ENCODE peak calls at places on chromosomes 12 and 14, in eight cellular contexts. P is heart left ventricle, V is GM23338, M is lower leg skin, U is pancreas, Y is fibroblast of villous mesenchyme, A is GM12865, E is kidney. O is an unnamed sample.
A peak's percentile ranks its signal among the peaks of the same experiment; 100 is the strongest.

GRCh38 chr12:107670999-107671643 is 14.5 kb upstream of the PWP1 start:
- DNase-seq in P (no peak), V (peak; percentile 86), M (no peak), U (no peak), Y (peak; percentile 28), A (peak; percentile 65), E (no peak), O (peak; percentile 38)

GRCh38 chr12:105507311-105508035 is 177.0 kb downstream of the C12orf75 start:
- DNase-seq in P (no peak), V (no peak), M (no peak), U (no peak), Y (peak; percentile 37), A (no peak), E (no peak), O (no peak)

GRCh38 chr14:22887260-22887989 is 4.4 kb downstream of the REM2 start:
- DNase-seq in P (no peak), V (peak; percentile 95), M (no peak), U (peak; percentile 77), Y (peak; percentile 86), A (peak; percentile 96), E (no peak), O (peak; percentile 79)

GRCh38 chr14:95460647-95461478 is 55.6 kb downstream of the SYNE3 start:
- DNase-seq in P (no peak), V (peak; percentile 24), M (peak; percentile 90), U (no peak), Y (peak; percentile 75), A (no peak), E (peak; percentile 76), O (no peak)

GRCh38 chr12:9509464-9510166 is 98.1 kb downstream of the KLRB1 start:
- DNase-seq in P (no peak), V (no peak), M (no peak), U (no peak), Y (no peak), A (no peak), E (no peak), O (no peak)

GRCh38 chr12:48106574-48107251 is 834 bp upstream of the SENP1 start:
- DNase-seq in P (no peak), V (no peak), M (no peak), U (no peak), Y (no peak), A (peak; percentile 36), E (no peak), O (no peak)

GRCh38 chr14:77043177-77043983 is 14.9 kb upstream of the IRF2BPL start:
- DNase-seq in P (peak; percentile 67), V (no peak), M (no peak), U (peak; percentile 49), Y (peak; percentile 97), A (peak; percentile 64), E (peak; percentile 78), O (peak; percentile 71)

GRCh38 chr12:78494911-78495310 is 369.7 kb upstream of the SYT1 start:
- DNase-seq in P (no peak), V (no peak), M (no peak), U (no peak), Y (peak; percentile 49), A (no peak), E (no peak), O (no peak)

GRCh38 chr12:3587402-3588013 is 96.5 kb downstream of the PRMT8 start:
- DNase-seq in P (no peak), V (no peak), M (no peak), U (no peak), Y (no peak), A (no peak), E (no peak), O (no peak)

GRCh38 chr12:116295327-116296263 is 18.1 kb upstream of the MED13L start:
- DNase-seq in P (no peak), V (no peak), M (no peak), U (no peak), Y (no peak), A (no peak), E (no peak), O (no peak)

GRCh38 chr12:80271770-80272169 is 172.3 kb upstream of the PTPRQ start:
- DNase-seq in P (no peak), V (no peak), M (no peak), U (no peak), Y (no peak), A (no peak), E (no peak), O (no peak)

GRCh38 chr12:27652174-27652763 is 44.0 kb upstream of the REP15 start:
- DNase-seq in P (no peak), V (peak; percentile 95), M (no peak), U (peak; percentile 32), Y (peak; percentile 85), A (peak; percentile 68), E (no peak), O (peak; percentile 38)

GRCh38 chr12:49023812-49024211 is 5.2 kb upstream of the PRKAG1 start:
- DNase-seq in P (no peak), V (no peak), M (no peak), U (no peak), Y (no peak), A (no peak), E (no peak), O (no peak)

GRCh38 chr14:31326111-31326510 is 94.2 kb downstream of the HEATR5A start:
- DNase-seq in P (no peak), V (no peak), M (no peak), U (no peak), Y (peak; percentile 13), A (peak; percentile 31), E (no peak), O (no peak)

GRCh38 chr14:41663478-41663845 is 56.8 kb downstream of the LRFN5 start:
- DNase-seq in P (no peak), V (no peak), M (no peak), U (no peak), Y (no peak), A (no peak), E (no peak), O (no peak)
- H3K4me3 ChIP-seq in P (no peak overlapping the region), V (no peak overlapping the region), M (no peak overlapping the region), U (no peak overlapping the region), Y (no peak overlapping the region), A (no peak overlapping the region), E (no peak overlapping the region), O (no peak overlapping the region)

DNA sequence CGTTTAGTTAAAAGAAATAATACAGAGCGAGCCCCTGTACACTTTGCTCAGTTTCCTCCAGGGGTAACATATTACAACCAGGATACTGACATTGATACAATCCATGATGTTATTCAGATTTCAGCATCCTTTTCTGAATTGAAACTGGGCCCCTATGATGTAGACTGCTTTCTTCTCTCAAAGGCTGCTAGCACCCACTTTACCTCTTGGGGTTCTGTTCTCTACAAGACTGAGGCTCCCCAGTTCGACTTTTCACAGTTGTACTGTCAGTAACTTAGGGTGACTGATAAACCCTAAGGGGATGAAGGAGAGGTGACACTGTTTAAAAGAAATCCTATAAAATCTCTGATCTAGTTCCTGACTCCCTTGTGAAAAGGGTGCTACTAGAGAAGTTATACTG is 861 bp downstream of the VPS33A start:
- DNase-seq in P (no peak), V (no peak), M (no peak), U (no peak), Y (no peak), A (peak; percentile 22), E (no peak), O (no peak)
- TF ChIP-seq CTCF in P (no peak), V (no peak), M (no peak), U (no peak), Y (no peak), A (no peak), E (no peak), O (no peak)

GRCh38 chr12:112133418-112133817 is 8.1 kb downstream of the TRAFD1 start:
- DNase-seq in P (no peak), V (no peak), M (peak; percentile 56), U (no peak), Y (no peak), A (no peak), E (no peak), O (no peak)
- H3K4me3 ChIP-seq in P (no peak overlapping the region), V (no peak overlapping the region), M (no peak overlapping the region), U (no peak overlapping the region), Y (no peak overlapping the region), A (no peak overlapping the region), E (no peak overlapping the region), O (no peak overlapping the region)

GRCh38 chr14:21395450-21395849 is 11.6 kb upstream of the SUPT16H start:
- DNase-seq in P (no peak), V (no peak), M (no peak), U (no peak), Y (no peak), A (no peak), E (no peak), O (no peak)
- TF ChIP-seq CTCF in P (no peak), V (no peak), M (no peak), U (no peak), Y (no peak), A (no peak), E (no peak), O (no peak)

DNA sequence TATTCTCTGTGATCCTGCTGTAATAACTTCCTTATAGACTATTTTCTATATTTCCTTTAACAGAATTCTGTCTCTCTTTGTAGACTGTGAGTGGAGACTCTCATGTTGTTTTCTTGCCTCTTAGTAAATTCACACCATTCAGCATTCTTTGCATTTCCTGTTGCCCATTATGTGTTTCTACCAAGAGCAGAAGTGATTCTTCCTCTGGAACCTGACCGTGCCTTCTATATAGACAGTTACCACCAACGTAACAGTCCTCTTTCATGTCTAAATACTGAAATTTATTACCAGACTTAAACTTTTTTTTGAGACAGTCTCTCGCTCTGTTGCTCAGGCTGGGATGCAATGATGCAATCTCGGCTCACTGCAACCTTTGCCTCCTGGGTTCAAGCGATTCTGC is 31.1 kb downstream of the METAP2 start:
- DNase-seq in P (no peak), V (peak; percentile 14), M (no peak), U (no peak), Y (no peak), A (no peak), E (no peak), O (no peak)
- H3K4me3 ChIP-seq in P (no peak overlapping the region), V (no peak overlapping the region), M (no peak overlapping the region), U (no peak overlapping the region), Y (no peak overlapping the region), A (no peak overlapping the region), E (no peak overlapping the region), O (no peak overlapping the region)

GRCh38 chr14:80364816-80365215 is 153.5 kb upstream of the DIO2 start:
- DNase-seq in P (no peak), V (no peak), M (no peak), U (no peak), Y (no peak), A (no peak), E (no peak), O (no peak)

DNA sequence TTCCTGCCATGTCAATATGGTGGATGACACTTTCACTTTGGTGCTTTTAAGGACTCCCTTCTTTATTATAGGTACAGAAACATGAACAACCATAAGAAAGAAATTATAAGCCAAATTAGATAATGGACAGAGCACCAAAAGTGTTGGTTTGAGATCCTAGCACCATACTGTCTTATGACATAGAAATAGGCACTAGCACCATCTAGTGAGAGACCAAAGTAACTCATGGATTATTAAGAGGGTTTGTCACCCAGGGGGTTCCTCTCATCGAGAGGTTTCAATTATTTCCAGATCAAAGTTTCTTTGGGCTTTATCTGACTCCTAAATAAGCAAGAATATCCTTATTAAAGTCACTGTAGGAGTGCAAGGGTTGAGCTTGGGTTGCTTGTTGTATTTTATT is 153.0 kb upstream of the DIO2 start:
- DNase-seq in P (no peak), V (peak; percentile 71), M (no peak), U (no peak), Y (peak; percentile 14), A (peak; percentile 4), E (no peak), O (no peak)
- TF ChIP-seq CTCF in P (peak; percentile 23), V (peak; percentile 67), M (no peak), U (no peak), Y (peak; percentile 31), A (no peak), E (peak; percentile 12), O (peak; percentile 30)

O was measured in adrenal gland.